ENCODE peak calls at places on chromosomes 11 and 22, in four cellular contexts. G is dermis blood vessel endothelial cell; R is NCI-H345; K is activated naive CD4-positive, alpha-beta T cell treated with anti-CD3 and anti-CD28 coated beads for 36 hours. P is an unnamed sample.

GRCh38 chr11:82234256-82234655 is 499.4 kb downstream of the FAM181B start:
- DNase-seq in G (no peak), R (no peak), K (no peak), P (no peak)

GRCh38 chr11:68958211-68958610 is 22.6 kb downstream of the MRGPRD start:
- DNase-seq in G (no peak), R (no peak), K (no peak), P (no peak)

GRCh38 chr11:69144719-69145365 is 10.9 kb upstream of the SMIM38 start:
- DNase-seq in R (no peak), K (peak), G (no peak), P (no peak)

GRCh38 chr11:34161812-34162506 is 56.5 kb downstream of the NAT10 start:
- DNase-seq in R (no peak), K (no peak), G (no peak), P (no peak)

GRCh38 chr11:127493330-127493729 is 492.8 kb upstream of the KIRREL3 start:
- DNase-seq in K (no peak), R (no peak), G (no peak), P (peak)

GRCh38 chr22:18066181-18066859 is 11.5 kb upstream of the PEX26 start:
- DNase-seq in G (no peak), K (no peak), R (no peak), P (no peak)

GRCh38 chr11:95148938-95149337 is 59.3 kb downstream of the ENDOD1 start:
- DNase-seq in K (no peak), R (no peak), G (no peak), P (no peak)

GRCh38 chr11:65899356-65900124 is 648 bp downstream of the FOSL1 start:
- DNase-seq in G (peak), K (peak), R (no peak), P (peak)

GRCh38 chr11:76698321-76699043 is 27.9 kb upstream of the LRRC32 start:
- DNase-seq in R (no peak), G (peak), K (peak), P (no peak)

P was measured in BE2C.